ENCODE peak calls at places on chromosomes 12 and 14, in five cellular contexts. One of them, this sample, is unnamed. For H3K4me1, the result is how much of the 10 kb centered on the place peaks cover.

GRCh38 chr12:22874151-22874550 is 249.2 kb downstream of the ETNK1 start:
- DNase-seq in body of pancreas: no peak
- DNase-seq in left ventricle myocardium inferior: no peak
- DNase-seq in neural progenitor cell: no peak
- DNase-seq in colonic mucosa: no peak
- DNase-seq in this sample: no peak

GRCh38 chr12:95736631-95737030 is 53.9 kb downstream of the NTN4 start:
- DNase-seq in body of pancreas: peak
- DNase-seq in left ventricle myocardium inferior: peak
- DNase-seq in neural progenitor cell: no peak
- DNase-seq in colonic mucosa: no peak
- DNase-seq in this sample: no peak

GRCh38 chr12:26032719-26033241 is 74.3 kb downstream of the RASSF8 start:
- DNase-seq in body of pancreas: no peak
- DNase-seq in left ventricle myocardium inferior: no peak
- DNase-seq in neural progenitor cell: no peak
- DNase-seq in colonic mucosa: peak
- DNase-seq in this sample: no peak

GRCh38 chr12:118979763-118980406 is 1.5 kb upstream of the SRRM4 start:
- DNase-seq in body of pancreas: peak
- DNase-seq in left ventricle myocardium inferior: no peak
- DNase-seq in neural progenitor cell: peak
- DNase-seq in colonic mucosa: peak
- DNase-seq in this sample: peak

GRCh38 chr12:12947902-12948301 is 4.1 kb downstream of the GPRC5D start:
- DNase-seq in body of pancreas: no peak
- DNase-seq in left ventricle myocardium inferior: no peak
- DNase-seq in neural progenitor cell: no peak
- DNase-seq in colonic mucosa: no peak
- DNase-seq in this sample: no peak

GRCh38 chr14:67833403-67833802 is 13.8 kb downstream of the RAD51B start:
- DNase-seq in body of pancreas: no peak
- DNase-seq in left ventricle myocardium inferior: no peak
- DNase-seq in neural progenitor cell: no peak
- DNase-seq in colonic mucosa: no peak
- DNase-seq in this sample: no peak

GRCh38 chr12:66361703-66362102 is 59.4 kb downstream of the HELB start:
- DNase-seq in body of pancreas: no peak
- DNase-seq in left ventricle myocardium inferior: no peak
- DNase-seq in neural progenitor cell: no peak
- DNase-seq in colonic mucosa: no peak
- DNase-seq in this sample: no peak

GRCh38 chr12:95212576-95212975 is 4.7 kb downstream of the FGD6 start:
- DNase-seq in body of pancreas: no peak
- DNase-seq in left ventricle myocardium inferior: no peak
- DNase-seq in neural progenitor cell: no peak
- DNase-seq in colonic mucosa: no peak
- DNase-seq in this sample: no peak

GRCh38 chr14:84963518-84963917 is 566.4 kb upstream of the FLRT2 start:
- DNase-seq in body of pancreas: no peak
- DNase-seq in left ventricle myocardium inferior: no peak
- DNase-seq in neural progenitor cell: no peak
- DNase-seq in colonic mucosa: no peak
- DNase-seq in this sample: no peak

GRCh38 chr14:21307641-21308040 is 27.8 kb downstream of the RPGRIP1 start:
- DNase-seq in body of pancreas: no peak
- DNase-seq in left ventricle myocardium inferior: no peak
- DNase-seq in neural progenitor cell: no peak
- DNase-seq in colonic mucosa: no peak
- DNase-seq in this sample: no peak

GRCh38 chr14:72582582-72582981 is 311.3 kb downstream of the DPF3 start:
- DNase-seq in body of pancreas: no peak
- DNase-seq in left ventricle myocardium inferior: no peak
- DNase-seq in neural progenitor cell: no peak
- DNase-seq in colonic mucosa: no peak
- DNase-seq in this sample: no peak

GRCh38 chr14:22848391-22849164 is 12.2 kb downstream of the MMP14 start:
- DNase-seq in body of pancreas: peak
- DNase-seq in left ventricle myocardium inferior: peak
- DNase-seq in neural progenitor cell: peak
- DNase-seq in colonic mucosa: peak
- DNase-seq in this sample: peak

GRCh38 chr14:54502602-54503001 is 7.1 kb upstream of the CGRRF1 start:
- DNase-seq in body of pancreas: no peak
- DNase-seq in left ventricle myocardium inferior: no peak
- DNase-seq in neural progenitor cell: no peak
- DNase-seq in colonic mucosa: no peak
- DNase-seq in this sample: no peak

GRCh38 chr14:99188721-99189120 is 83.3 kb downstream of the BCL11B start:
- DNase-seq in body of pancreas: no peak
- DNase-seq in left ventricle myocardium inferior: no peak
- DNase-seq in neural progenitor cell: peak
- DNase-seq in colonic mucosa: no peak
- DNase-seq in this sample: no peak

GRCh38 chr12:70549340-70550179 is 87.7 kb downstream of the PTPRB start:
- DNase-seq in body of pancreas: no peak
- DNase-seq in left ventricle myocardium inferior: no peak
- DNase-seq in neural progenitor cell: no peak
- DNase-seq in colonic mucosa: no peak
- DNase-seq in this sample: no peak

GRCh38 chr12:90682398-90682797 is 272.6 kb downstream of the CCER1 start:
- DNase-seq in body of pancreas: no peak
- DNase-seq in left ventricle myocardium inferior: no peak
- DNase-seq in neural progenitor cell: no peak
- DNase-seq in colonic mucosa: no peak
- DNase-seq in this sample: no peak

GRCh38 chr12:52604859-52605258 is 3.6 kb upstream of the KRT72 start:
- DNase-seq in body of pancreas: no peak
- DNase-seq in left ventricle myocardium inferior: no peak
- DNase-seq in neural progenitor cell: no peak
- DNase-seq in colonic mucosa: no peak
- DNase-seq in this sample: no peak

DNA sequence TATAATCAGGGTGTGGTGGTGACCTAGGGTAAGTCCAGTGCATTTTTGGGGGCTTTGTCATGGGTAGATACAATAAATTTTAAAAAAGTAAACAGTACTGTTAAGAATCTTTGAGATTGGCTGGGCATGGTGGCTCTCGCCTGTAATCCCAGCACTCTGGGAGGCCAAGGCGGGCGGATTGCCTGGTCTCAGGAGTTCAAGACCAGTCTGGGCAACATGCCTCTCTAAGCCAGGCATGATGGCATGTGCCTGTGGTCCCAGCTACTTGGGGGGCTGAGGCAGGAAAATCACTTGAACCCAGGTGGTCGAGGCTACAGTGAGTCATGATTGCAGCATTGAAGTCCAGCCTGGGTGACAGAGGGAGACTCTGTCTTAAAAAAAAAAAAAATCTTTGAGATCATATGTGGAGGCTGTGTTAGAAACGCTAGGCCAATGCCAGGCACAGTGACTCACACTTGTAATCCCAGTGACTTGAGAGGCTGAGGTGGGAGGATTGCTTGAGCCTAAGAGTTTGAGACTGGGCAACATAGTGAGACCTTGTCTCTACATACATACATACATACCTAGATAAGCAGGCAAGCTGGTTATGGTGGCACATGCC is 67.7 kb downstream of the PRKCH start:
- DNase-seq in body of pancreas: no peak
- DNase-seq in left ventricle myocardium inferior: no peak
- DNase-seq in neural progenitor cell: no peak
- DNase-seq in colonic mucosa: no peak
- DNase-seq in this sample: no peak
- H3K4me1 ChIP-seq in body of pancreas: under half
- H3K4me1 ChIP-seq in left ventricle myocardium inferior: half or more
- H3K4me1 ChIP-seq in neural progenitor cell: under half
- H3K4me1 ChIP-seq in colonic mucosa: under half
- H3K4me1 ChIP-seq in this sample: under half

GRCh38 chr14:75805646-75806045 is 144.6 kb downstream of the TTLL5 start:
- DNase-seq in body of pancreas: no peak
- DNase-seq in left ventricle myocardium inferior: no peak
- DNase-seq in neural progenitor cell: no peak
- DNase-seq in colonic mucosa: no peak
- DNase-seq in this sample: no peak
- H3K4me3 ChIP-seq in body of pancreas: no peak
- H3K4me3 ChIP-seq in left ventricle myocardium inferior: no peak
- H3K4me3 ChIP-seq in neural progenitor cell: no peak
- H3K4me3 ChIP-seq in colonic mucosa: no peak
- H3K4me3 ChIP-seq in this sample: no peak

DNA sequence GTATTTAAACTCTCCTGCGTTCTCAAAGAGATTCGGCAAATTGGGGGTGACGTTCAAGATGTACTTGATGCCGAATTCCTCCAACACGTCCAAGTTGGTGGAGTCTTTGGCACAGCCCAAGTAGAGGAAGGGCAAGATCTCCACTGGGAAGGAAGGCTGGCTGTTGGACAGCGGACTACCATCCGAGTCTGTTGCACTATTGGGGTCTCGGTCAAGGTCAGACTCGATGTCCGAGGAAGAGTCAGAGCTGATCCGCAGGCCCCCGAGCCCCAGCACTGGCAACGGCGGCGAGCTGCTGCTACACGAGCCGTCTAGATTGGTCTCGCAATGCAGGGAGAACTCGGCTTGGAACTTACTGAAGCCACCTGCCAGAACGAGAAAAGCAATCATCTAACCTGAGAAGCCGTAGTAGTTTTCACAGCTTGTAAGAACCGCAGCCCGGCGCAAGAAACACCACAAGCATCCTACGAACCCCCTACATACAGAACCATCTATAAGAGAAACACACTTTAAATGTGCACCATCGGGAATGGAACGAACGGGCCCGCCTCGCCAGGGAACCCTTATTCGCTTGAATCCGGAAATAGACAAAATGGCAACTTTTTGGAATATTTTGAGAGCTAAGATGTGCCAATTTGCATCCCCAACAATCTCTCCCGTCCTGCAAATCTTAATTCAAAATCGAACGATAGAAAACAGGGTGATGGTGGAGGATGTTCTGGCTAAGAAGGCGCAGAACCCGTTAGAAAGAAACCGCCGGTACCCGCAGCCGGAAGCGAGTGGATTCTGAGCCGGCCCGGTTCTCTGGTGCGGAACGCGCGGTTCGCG is 1.4 kb downstream of the DUSP6 start:
- DNase-seq in body of pancreas: peak
- DNase-seq in left ventricle myocardium inferior: peak
- DNase-seq in neural progenitor cell: peak
- DNase-seq in colonic mucosa: peak
- DNase-seq in this sample: peak
- H3K4me1 ChIP-seq in body of pancreas: under half
- H3K4me1 ChIP-seq in left ventricle myocardium inferior: half or more
- H3K4me1 ChIP-seq in neural progenitor cell: half or more
- H3K4me1 ChIP-seq in colonic mucosa: under half
- H3K4me1 ChIP-seq in this sample: half or more

DNA sequence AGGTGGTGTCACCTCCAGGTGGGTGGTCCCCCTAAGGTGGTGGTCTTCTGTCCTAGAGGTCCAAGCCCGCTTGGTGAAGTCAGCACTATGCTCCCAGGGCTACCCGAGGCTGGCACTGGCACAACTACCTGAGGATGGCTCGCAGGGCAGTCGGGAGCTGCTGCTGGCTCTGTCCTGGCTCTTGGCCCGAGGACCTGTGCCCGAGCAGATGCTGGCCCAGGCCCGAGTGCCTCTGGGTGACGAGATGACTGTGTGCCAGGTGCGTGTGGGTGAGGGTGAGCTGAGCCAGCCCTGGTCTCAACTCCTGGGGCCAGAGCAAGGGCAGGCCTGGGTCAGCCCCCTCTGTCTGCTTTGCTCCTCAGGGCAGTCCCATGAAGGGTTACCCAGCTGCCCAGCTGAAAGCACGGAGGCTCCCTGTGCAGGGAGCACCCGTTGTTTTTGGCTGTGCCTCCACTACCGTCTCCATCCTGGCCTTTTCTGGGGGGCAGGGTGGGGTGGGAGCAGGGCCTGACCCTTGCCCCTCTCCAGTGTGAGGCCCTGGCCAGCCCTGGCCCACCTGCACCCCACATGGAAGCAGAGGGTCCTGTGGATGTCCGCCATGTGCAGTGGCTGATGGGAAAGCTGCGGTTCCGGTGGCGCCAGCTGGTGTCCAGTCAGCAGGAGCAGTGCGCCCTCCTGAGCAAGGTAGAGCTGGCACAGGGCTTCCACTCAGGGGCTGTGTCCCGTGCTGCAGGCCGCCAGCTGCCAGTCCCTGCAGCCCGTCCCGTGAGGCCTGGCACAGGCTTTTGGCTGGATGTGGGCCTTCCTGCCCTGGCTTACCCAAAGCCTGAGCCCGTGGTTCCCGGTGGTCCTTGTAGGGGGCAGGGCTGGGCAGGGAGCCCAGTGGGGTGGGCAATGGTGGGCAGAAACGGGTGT is 1.3 kb downstream of the TEDC1 start:
- DNase-seq in body of pancreas: peak
- DNase-seq in left ventricle myocardium inferior: peak
- DNase-seq in neural progenitor cell: no peak
- DNase-seq in colonic mucosa: no peak
- DNase-seq in this sample: no peak
- H3K4me3 ChIP-seq in body of pancreas: no peak
- H3K4me3 ChIP-seq in left ventricle myocardium inferior: peak
- H3K4me3 ChIP-seq in neural progenitor cell: peak
- H3K4me3 ChIP-seq in colonic mucosa: peak
- H3K4me3 ChIP-seq in this sample: no peak

GRCh38 chr12:76898472-76898871 is 19.7 kb upstream of the CSRP2 start:
- DNase-seq in body of pancreas: no peak
- DNase-seq in left ventricle myocardium inferior: no peak
- DNase-seq in neural progenitor cell: peak
- DNase-seq in colonic mucosa: no peak
- DNase-seq in this sample: no peak
- H3K4me1 ChIP-seq in body of pancreas: under half
- H3K4me1 ChIP-seq in left ventricle myocardium inferior: under half
- H3K4me1 ChIP-seq in neural progenitor cell: under half
- H3K4me1 ChIP-seq in colonic mucosa: under half
- H3K4me1 ChIP-seq in this sample: under half

GRCh38 chr14:81345781-81346180 is 54.3 kb downstream of the STON2 start:
- DNase-seq in body of pancreas: no peak
- DNase-seq in left ventricle myocardium inferior: no peak
- DNase-seq in neural progenitor cell: no peak
- DNase-seq in colonic mucosa: no peak
- DNase-seq in this sample: no peak

GRCh38 chr14:81341405-81342180 is 58.5 kb downstream of the STON2 start:
- DNase-seq in body of pancreas: no peak
- DNase-seq in left ventricle myocardium inferior: no peak
- DNase-seq in neural progenitor cell: no peak
- DNase-seq in colonic mucosa: no peak
- DNase-seq in this sample: no peak

GRCh38 chr14:81343166-81343565 is 57.0 kb downstream of the STON2 start:
- DNase-seq in body of pancreas: no peak
- DNase-seq in left ventricle myocardium inferior: no peak
- DNase-seq in neural progenitor cell: no peak
- DNase-seq in colonic mucosa: no peak
- DNase-seq in this sample: no peak

GRCh38 chr14:81344461-81345160 is 55.5 kb downstream of the STON2 start:
- DNase-seq in body of pancreas: no peak
- DNase-seq in left ventricle myocardium inferior: no peak
- DNase-seq in neural progenitor cell: no peak
- DNase-seq in colonic mucosa: no peak
- DNase-seq in this sample: no peak

DNA sequence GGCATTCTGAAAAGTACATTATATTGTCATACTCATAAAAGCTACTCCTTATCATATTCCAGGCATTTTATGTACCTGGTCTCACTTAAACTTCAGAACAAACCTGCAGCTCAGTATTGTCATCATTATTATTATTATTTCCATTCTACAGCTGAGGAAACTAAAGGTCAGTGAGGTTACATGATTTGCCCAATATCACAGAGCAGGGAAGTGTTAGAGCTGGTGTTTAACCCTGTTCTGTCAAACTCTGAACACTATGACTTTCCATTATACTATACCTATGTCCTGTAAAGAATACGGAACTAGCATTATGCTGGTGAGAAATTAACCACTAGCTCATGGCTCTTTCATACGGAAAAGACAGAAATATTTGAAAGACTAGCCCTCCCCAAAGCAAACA is 56.4 kb downstream of the STON2 start:
- DNase-seq in body of pancreas: no peak
- DNase-seq in left ventricle myocardium inferior: no peak
- DNase-seq in neural progenitor cell: no peak
- DNase-seq in colonic mucosa: no peak
- DNase-seq in this sample: no peak
- H3K4me3 ChIP-seq in body of pancreas: no peak
- H3K4me3 ChIP-seq in left ventricle myocardium inferior: no peak
- H3K4me3 ChIP-seq in neural progenitor cell: no peak
- H3K4me3 ChIP-seq in colonic mucosa: no peak
- H3K4me3 ChIP-seq in this sample: no peak